ENCODE peak calls at places on chromosome 19, in ten cellular contexts. W, X, Y, H, R, K, U, J, V and B are unnamed samples.

GRCh38 chr19:11269408-11269807 is 7.1 kb upstream of the DOCK6 start:
- ATAC-seq in W (no peak), J (no peak), V (no peak), U (no peak), K (no peak), H (no peak), R (no peak), Y (no peak), X (no peak), B (no peak)

GRCh38 chr19:41328157-41328817 is 18.3 kb downstream of the CCDC97 start:
- ATAC-seq in J (peak; percentile 53), X (peak; percentile 19), H (no peak), V (peak; percentile 69), R (no peak), Y (peak; percentile 42), W (peak; percentile 3), K (peak; percentile 67), U (no peak), B (peak; percentile 6)

GRCh38 chr19:42468273-42468796 is 25.6 kb upstream of the CXCL17 start:
- ATAC-seq in W (no peak), H (no peak), X (no peak), K (no peak), V (no peak), J (no peak), U (no peak), Y (no peak), R (no peak), B (no peak)

GRCh38 chr19:6103217-6103644 is 7.1 kb downstream of the RFX2 start:
- ATAC-seq in R (peak; percentile 84), K (no peak), H (peak; percentile 94), U (peak; percentile 84), Y (no peak), X (peak; percentile 49), W (peak; percentile 43), V (no peak), J (no peak), B (no peak)

GRCh38 chr19:30719991-30720329 is 347.8 kb downstream of the ZNF536 start:
- ATAC-seq in U (peak; percentile 38), R (no peak), X (no peak), Y (no peak), V (peak; percentile 37), J (no peak), H (peak; percentile 45), K (no peak), W (peak; percentile 61), B (no peak)

GRCh38 chr19:16726916-16727315 is 7.3 kb downstream of the NWD1 start:
- ATAC-seq in W (no peak), V (no peak), X (no peak), K (no peak), U (no peak), J (no peak), Y (no peak), R (no peak), H (no peak), B (no peak)

GRCh38 chr19:16425993-16426392 is 45.8 kb downstream of the EPS15L1 start:
- ATAC-seq in X (no peak), J (no peak), R (no peak), W (no peak), U (no peak), K (no peak), V (no peak), Y (no peak), H (no peak), B (no peak)

GRCh38 chr19:19169236-19170052 is 619 bp downstream of the MEF2B start:
- ATAC-seq in X (peak; percentile 51), V (peak; percentile 4), J (peak; percentile 4), W (no peak), U (no peak), R (no peak), K (no peak), Y (no peak), H (no peak), B (no peak)

GRCh38 chr19:19628499-19629134 is 597 bp upstream of the LPAR2 start:
- ATAC-seq in H (peak; percentile 77), U (peak; percentile 61), X (peak; percentile 52), V (peak; percentile 63), J (peak; percentile 10), R (peak; percentile 43), W (peak; percentile 44), K (peak; percentile 50), Y (peak; percentile 19), B (peak; percentile 61)

GRCh38 chr19:42514449-42514848 is 13.8 kb downstream of the CEACAM1 start:
- ATAC-seq in Y (no peak), H (no peak), X (no peak), K (peak; percentile 76), W (no peak), R (no peak), U (no peak), J (no peak), V (no peak), B (no peak)

GRCh38 chr19:56091066-56091490 is 30.0 kb downstream of the ZNF787 start:
- ATAC-seq in X (no peak), Y (no peak), K (no peak), R (no peak), W (peak; percentile 70), V (no peak), J (no peak), U (peak; percentile 51), H (no peak), B (no peak)